ENCODE peak calls at places on chromosomes 6 and 20, in seven cellular contexts. H is cardiac fibroblast, X is dorsolateral prefrontal cortex, L is neural progenitor cell, B is left lung, C is AG04449, F is heart left ventricle. Y is an unnamed sample.

GRCh38 chr20:62158541-62158940 is 15.0 kb downstream of the SS18L1 start:
- DNase-seq in H (no peak), X (no peak), L (no peak), B (peak), C (no peak), F (peak), Y (no peak)

GRCh38 chr20:61271273-61272221 is 19.5 kb downstream of the CDH4 start:
- DNase-seq in H (no peak), X (no peak), L (peak), B (no peak), C (no peak), F (no peak), Y (no peak)

GRCh38 chr6:170159040-170159965 is 131.6 kb downstream of the DLL1 start:
- DNase-seq in H (no peak), X (no peak), L (no peak), B (peak), C (no peak), F (peak), Y (no peak)

GRCh38 chr6:22194188-22194921 is 102.5 kb downstream of the PRL start:
- DNase-seq in H (peak), X (no peak), L (no peak), B (no peak), C (peak), F (no peak), Y (no peak)

GRCh38 chr6:95572098-95572497 is 5.2 kb upstream of the MANEA start:
- DNase-seq in H (no peak), X (no peak), L (no peak), B (no peak), C (no peak), F (no peak), Y (no peak)

GRCh38 chr6:31576897-31577341 is 1.6 kb downstream of the TNF start:
- DNase-seq in H (no peak), X (no peak), L (no peak), B (peak), C (no peak), F (no peak), Y (no peak)

GRCh38 chr6:161369339-161369738 is 95.5 kb upstream of the AGPAT4 start:
- DNase-seq in H (peak), X (no peak), L (no peak), B (no peak), C (peak), F (no peak), Y (peak)

GRCh38 chr20:23049201-23049932 is at the start of gene THBD:
- DNase-seq in H (peak), X (peak), L (peak), B (peak), C (no peak), F (peak), Y (peak)

GRCh38 chr20:37901280-37901666 is 1.7 kb upstream of the VSTM2L start:
- DNase-seq in H (no peak), X (no peak), L (peak), B (no peak), C (no peak), F (no peak), Y (no peak)

GRCh38 chr20:38515631-38516030 is 43.0 kb downstream of the RALGAPB start:
- DNase-seq in H (no peak), X (no peak), L (no peak), B (no peak), C (no peak), F (no peak), Y (no peak)

GRCh38 chr20:32457476-32457986 is 99.4 kb downstream of the ASXL1 start:
- DNase-seq in H (peak), X (peak), L (peak), B (peak), C (no peak), F (peak), Y (no peak)

GRCh38 chr20:59985864-59986263 is 27.6 kb downstream of the CDH26 start:
- DNase-seq in H (no peak), X (no peak), L (no peak), B (no peak), C (no peak), F (no peak), Y (no peak)

GRCh38 chr6:109964949-109965348 is 13.2 kb upstream of the GPR6 start:
- DNase-seq in H (no peak), X (no peak), L (no peak), B (no peak), C (no peak), F (no peak), Y (no peak)

GRCh38 chr6:36358235-36358915 is 21.7 kb upstream of the BNIP5 start:
- DNase-seq in H (peak), X (no peak), L (no peak), B (no peak), C (no peak), F (no peak), Y (no peak)

GRCh38 chr6:132512342-132512637 is 626 bp downstream of the STX7 start:
- DNase-seq in H (no peak), X (no peak), L (no peak), B (no peak), C (no peak), F (no peak), Y (no peak)

GRCh38 chr6:31826793-31827285 is 699 bp upstream of the HSPA1B start:
- DNase-seq in H (peak), X (peak), L (peak), B (peak), C (no peak), F (peak), Y (peak)

GRCh38 chr6:75199856-75200255 is 6.0 kb downstream of the COL12A1 start:
- DNase-seq in H (no peak), X (no peak), L (no peak), B (no peak), C (no peak), F (no peak), Y (no peak)

GRCh38 chr6:116008470-116009229 is 52.0 kb downstream of the FRK start:
- DNase-seq in H (peak), X (no peak), L (no peak), B (peak), C (peak), F (no peak), Y (no peak)

GRCh38 chr6:131683479-131683878 is 17.7 kb downstream of the OR2A4 start:
- DNase-seq in H (no peak), X (no peak), L (no peak), B (no peak), C (no peak), F (no peak), Y (no peak)

GRCh38 chr20:38581013-38581412 is at the start of gene ADIG:
- DNase-seq in H (no peak), X (no peak), L (peak), B (no peak), C (no peak), F (peak), Y (no peak)

GRCh38 chr20:1816384-1817381 is 78.5 kb upstream of the SIRPA start:
- DNase-seq in H (peak), X (peak), L (peak), B (peak), C (peak), F (no peak), Y (no peak)

GRCh38 chr6:52513464-52513863 is 63.4 kb downstream of the TRAM2 start:
- DNase-seq in H (peak), X (no peak), L (no peak), B (no peak), C (no peak), F (no peak), Y (no peak)

GRCh38 chr6:36735110-36735971 is 37.7 kb downstream of the RAB44 start:
- DNase-seq in H (peak), X (peak), L (no peak), B (no peak), C (peak), F (peak), Y (no peak)

GRCh38 chr20:44696315-44696714 is 18.9 kb upstream of the CCN5 start:
- DNase-seq in H (no peak), X (no peak), L (no peak), B (no peak), C (no peak), F (no peak), Y (no peak)

GRCh38 chr6:39370021-39370420 is 47.5 kb upstream of the KCNK16 start:
- DNase-seq in H (no peak), X (no peak), L (no peak), B (no peak), C (no peak), F (no peak), Y (no peak)

GRCh38 chr6:107290491-107290890 is 168.9 kb downstream of the PDSS2 start:
- DNase-seq in H (no peak), X (no peak), L (no peak), B (no peak), C (no peak), F (no peak), Y (no peak)

GRCh38 chr6:139519571-139520031 is 145.2 kb upstream of the CITED2 start:
- DNase-seq in H (peak), X (no peak), L (no peak), B (no peak), C (no peak), F (no peak), Y (no peak)

GRCh38 chr6:132430110-132430509 is 28.8 kb upstream of the MOXD1 start:
- DNase-seq in H (no peak), X (no peak), L (no peak), B (no peak), C (no peak), F (no peak), Y (no peak)

GRCh38 chr6:136873733-136874132 is 48.4 kb upstream of the SLC35D3 start:
- DNase-seq in H (peak), X (no peak), L (no peak), B (no peak), C (no peak), F (no peak), Y (no peak)

DNA sequence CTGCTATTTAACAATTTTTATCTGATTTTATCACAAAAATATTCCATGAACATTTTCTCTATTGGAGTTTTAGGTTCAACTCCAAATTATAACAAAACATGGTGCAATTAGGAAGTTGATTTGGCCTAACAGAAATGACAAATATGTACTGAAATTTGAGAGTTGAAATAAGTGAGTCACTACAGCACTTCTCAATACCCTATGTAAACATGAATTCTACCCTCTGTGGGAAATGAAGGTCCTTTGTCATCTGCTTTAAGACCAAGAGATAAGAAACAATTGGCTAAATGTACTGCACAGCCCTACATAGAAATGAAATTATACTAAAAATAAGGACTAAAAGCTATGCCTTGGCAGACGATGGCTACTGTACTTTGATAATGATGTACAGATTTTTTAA is 86.2 kb upstream of the BEND6 start:
- DNase-seq in H (peak), X (no peak), L (no peak), B (no peak), C (no peak), F (no peak), Y (no peak)
- H3K4me3 ChIP-seq in H (no peak), X (no peak), L (no peak), B (no peak), C (no peak), F (no peak), Y (no peak)

DNA sequence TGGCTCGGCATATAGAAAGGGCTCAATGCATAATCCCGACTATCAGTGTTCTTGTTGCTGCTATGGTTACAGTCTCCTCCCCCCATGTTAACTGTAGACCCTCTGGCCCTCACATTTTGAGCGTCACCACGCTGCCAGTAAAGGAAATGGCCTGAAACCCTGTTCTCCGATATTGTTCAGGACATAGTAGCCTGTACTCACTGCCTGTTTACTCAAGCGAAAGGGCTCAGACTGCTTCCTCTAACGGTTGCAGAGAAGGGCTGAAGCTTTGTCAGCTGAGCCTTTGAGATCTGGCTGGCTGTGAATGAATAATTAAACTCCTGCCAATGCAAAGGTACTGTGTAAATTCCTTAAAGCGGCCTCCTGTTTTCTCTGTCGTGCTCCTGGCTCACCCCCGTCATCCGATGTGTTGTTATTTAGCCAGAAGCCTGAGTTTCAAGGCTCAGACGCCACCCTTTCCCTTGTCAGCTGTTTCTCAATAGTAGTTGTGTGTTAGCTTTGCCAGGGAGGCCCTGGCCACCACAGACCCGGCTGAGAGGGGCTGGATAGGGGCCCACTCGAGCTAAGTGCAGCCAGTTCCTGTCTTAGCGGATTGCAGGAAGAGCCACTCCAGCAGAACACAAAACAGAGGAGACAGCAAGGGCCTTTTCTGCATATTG is 31.2 kb upstream of the RALGAPA2 start:
- DNase-seq in H (peak), X (peak), L (peak), B (no peak), C (no peak), F (peak), Y (no peak)
- H3K4me3 ChIP-seq in H (no peak), X (peak), L (peak), B (no peak), C (no peak), F (no peak), Y (no peak)

GRCh38 chr20:24798930-24799705 is 150.0 kb upstream of the CST7 start:
- DNase-seq in H (no peak), X (no peak), L (no peak), B (no peak), C (peak), F (no peak), Y (no peak)
- H3K4me3 ChIP-seq in H (no peak), X (no peak), L (no peak), B (no peak), C (no peak), F (no peak), Y (no peak)

GRCh38 chr6:138382498-138383265 is 5.0 kb downstream of the SMIM28 start:
- DNase-seq in H (no peak), X (no peak), L (no peak), B (peak), C (no peak), F (no peak), Y (no peak)
- H3K4me3 ChIP-seq in H (no peak), X (no peak), L (no peak), B (no peak), C (no peak), F (no peak), Y (no peak)

GRCh38 chr6:7147051-7147671 is 39.4 kb downstream of the RREB1 start:
- DNase-seq in H (no peak), X (no peak), L (peak), B (no peak), C (no peak), F (no peak), Y (no peak)
- H3K4me3 ChIP-seq in H (no peak), X (no peak), L (peak), B (no peak), C (no peak), F (no peak), Y (no peak)